ENCODE peak calls at places on chromosomes 4 and X, in five cellular contexts. P is neuronal stem cell, Y is IMR-90, Q is H1, L is H9. S is an unnamed sample.
A peak's percentile ranks its signal among the peaks of the same experiment; 100 is the strongest.

GRCh38 chr4:154009795-154010194 is 220.9 kb upstream of the SFRP2 start:
- DNase-seq in P (no peak), Y (no peak), Q (no peak), L (no peak), S (no peak)

GRCh38 chr4:124426279-124426678 is 286.3 kb downstream of the ANKRD50 start:
- DNase-seq in P (no peak), Y (no peak), Q (no peak), L (no peak), S (no peak)

GRCh38 chr4:112523764-112524505 is 8.0 kb upstream of the NEUROG2 start:
- DNase-seq in P (peak; percentile 72), Y (no peak), Q (peak; percentile 98), L (peak; percentile 95), S (peak; percentile 28)

GRCh38 chr4:26397086-26397485 is 76.3 kb downstream of the RBPJ start:
- DNase-seq in P (no peak), Y (no peak), Q (no peak), L (no peak), S (no peak)

GRCh38 chrX:2828404-2829065 is at the start of gene GYG2:
- DNase-seq in P (peak; percentile 51), Y (peak; percentile 46), Q (peak; percentile 76), L (peak; percentile 87), S (peak; percentile 45)

GRCh38 chrX:131854586-131854985 is 168.5 kb upstream of the STK26 start:
- DNase-seq in P (no peak), Y (no peak), Q (no peak), L (no peak), S (peak; percentile 29)

GRCh38 chr4:21768349-21769310 is 179.9 kb downstream of the KCNIP4 start:
- DNase-seq in P (peak; percentile 37), Y (peak; percentile 52), Q (no peak), L (no peak), S (peak; percentile 66)

GRCh38 chr4:105194328-105195231 is 47.9 kb downstream of the TET2 start:
- DNase-seq in P (no peak), Y (peak; percentile 79), Q (no peak), L (no peak), S (peak; percentile 62)

GRCh38 chr4:185039508-185040273 is 21.4 kb downstream of the HELT start:
- DNase-seq in P (no peak), Y (peak; percentile 68), Q (peak; percentile 70), L (peak; percentile 64), S (peak; percentile 56)
- H2BK15ac ChIP-seq in P (no peak overlapping the region), Y (no peak overlapping the region), Q (no peak overlapping the region), L (no peak overlapping the region), S (no peak overlapping the region)

GRCh38 chrX:93591398-93591797 is 82.0 kb downstream of the NAP1L3 start:
- DNase-seq in P (no peak), Y (no peak), Q (no peak), L (no peak), S (no peak)

DNA sequence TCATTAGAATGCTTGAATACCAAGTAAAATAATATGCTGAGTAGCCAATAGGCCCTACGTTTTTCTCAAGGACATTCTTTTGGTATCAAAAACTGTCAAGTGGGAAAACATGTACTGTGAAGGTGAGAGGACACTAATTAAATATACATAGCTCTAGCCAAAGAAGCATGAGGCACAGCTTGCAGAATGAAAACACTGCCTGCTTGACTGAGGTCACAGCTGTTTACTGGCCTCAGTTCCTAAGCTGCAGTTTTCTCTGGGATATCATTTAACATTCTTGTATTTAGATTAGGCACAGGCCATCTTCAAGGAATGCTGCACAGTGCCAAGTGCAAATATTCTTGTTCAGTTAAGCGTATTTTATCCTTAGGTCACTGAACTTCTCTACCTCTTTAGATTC is 78.6 kb downstream of the NAP1L3 start:
- DNase-seq in P (no peak), Y (no peak), Q (no peak), L (no peak), S (no peak)
- H3K27ac ChIP-seq in P (no peak overlapping the region), Y (no peak overlapping the region), Q (no peak overlapping the region), L (no peak overlapping the region), S (no peak overlapping the region)

DNA sequence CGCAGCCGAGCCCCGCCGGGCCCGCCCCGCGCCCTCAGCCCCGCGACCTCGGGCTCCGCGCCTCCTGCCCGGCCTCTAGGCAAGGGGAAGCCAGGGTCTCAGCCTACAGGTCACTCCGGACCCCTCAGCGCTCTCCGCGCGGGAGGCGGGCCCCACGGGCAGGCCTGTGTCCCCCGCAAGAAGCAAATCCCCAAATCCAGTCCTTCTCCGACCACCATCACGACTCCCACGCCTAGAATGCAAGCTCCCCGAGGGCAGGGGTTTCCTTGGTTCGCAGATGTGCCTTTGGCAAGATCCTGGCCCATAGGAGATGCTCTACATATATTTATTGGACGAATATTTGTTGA is 230 bp upstream of the CCDC149 start:
- DNase-seq in P (no peak), Y (no peak), Q (no peak), L (peak; percentile 56), S (no peak)
- H2AFZ ChIP-seq in P (peak overlapping the region; percentile 98), Y (peak overlapping the region; percentile 97), Q (peak overlapping the region; percentile 98), L (no peak overlapping the region), S (peak overlapping the region; percentile 93)

GRCh38 chr4:182143086-182143821 is 99.9 kb upstream of the TENM3 start:
- DNase-seq in P (peak; percentile 24), Y (peak; percentile 29), Q (no peak), L (no peak), S (no peak)
- H2BK15ac ChIP-seq in P (no peak overlapping the region), Y (no peak overlapping the region), Q (peak overlapping the region; percentile 5), L (no peak overlapping the region), S (no peak overlapping the region)

DNA sequence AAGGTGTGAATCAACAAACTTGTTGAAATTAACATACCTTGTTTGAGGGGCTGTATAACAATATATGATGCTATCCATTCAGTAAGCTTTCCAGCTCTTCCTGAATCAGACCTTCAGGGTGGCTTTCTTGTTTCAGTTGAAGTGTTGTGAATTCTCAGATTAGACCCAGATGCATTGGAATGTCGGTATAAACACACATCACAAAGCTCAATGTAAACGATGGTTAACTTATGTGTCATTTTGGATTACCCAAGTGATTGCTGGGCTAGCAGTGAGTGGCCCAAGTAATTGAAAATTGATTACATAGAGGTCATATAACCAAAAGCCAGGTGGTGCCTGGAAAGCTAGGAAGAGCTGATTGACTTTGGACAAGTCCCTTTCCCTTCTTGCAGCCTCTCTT is 115.0 kb downstream of the SHROOM4 start:
- DNase-seq in P (no peak), Y (peak; percentile 44), Q (no peak), L (no peak), S (peak; percentile 22)
- H3K27ac ChIP-seq in P (no peak overlapping the region), Y (no peak overlapping the region), Q (no peak overlapping the region), L (peak overlapping the region; percentile 96), S (no peak overlapping the region)

GRCh38 chr4:107036602-107037151 is 564 bp upstream of the DKK2 start:
- DNase-seq in P (peak; percentile 9), Y (no peak), Q (no peak), L (no peak), S (peak; percentile 14)
- H2AFZ ChIP-seq in P (peak overlapping the region; percentile 84), Y (peak overlapping the region; percentile 34), Q (peak overlapping the region; percentile 11), L (no peak overlapping the region), S (no peak overlapping the region)

GRCh38 chr4:78553526-78554060 is 2.0 kb downstream of the ANXA3 start:
- DNase-seq in P (no peak), Y (no peak), Q (no peak), L (no peak), S (no peak)

GRCh38 chr4:78556655-78557054 is 5.1 kb downstream of the ANXA3 start:
- DNase-seq in P (no peak), Y (no peak), Q (no peak), L (no peak), S (no peak)

GRCh38 chr4:78552398-78553396 is 1.1 kb downstream of the ANXA3 start:
- DNase-seq in P (no peak), Y (no peak), Q (no peak), L (peak; percentile 79), S (no peak)

DNA sequence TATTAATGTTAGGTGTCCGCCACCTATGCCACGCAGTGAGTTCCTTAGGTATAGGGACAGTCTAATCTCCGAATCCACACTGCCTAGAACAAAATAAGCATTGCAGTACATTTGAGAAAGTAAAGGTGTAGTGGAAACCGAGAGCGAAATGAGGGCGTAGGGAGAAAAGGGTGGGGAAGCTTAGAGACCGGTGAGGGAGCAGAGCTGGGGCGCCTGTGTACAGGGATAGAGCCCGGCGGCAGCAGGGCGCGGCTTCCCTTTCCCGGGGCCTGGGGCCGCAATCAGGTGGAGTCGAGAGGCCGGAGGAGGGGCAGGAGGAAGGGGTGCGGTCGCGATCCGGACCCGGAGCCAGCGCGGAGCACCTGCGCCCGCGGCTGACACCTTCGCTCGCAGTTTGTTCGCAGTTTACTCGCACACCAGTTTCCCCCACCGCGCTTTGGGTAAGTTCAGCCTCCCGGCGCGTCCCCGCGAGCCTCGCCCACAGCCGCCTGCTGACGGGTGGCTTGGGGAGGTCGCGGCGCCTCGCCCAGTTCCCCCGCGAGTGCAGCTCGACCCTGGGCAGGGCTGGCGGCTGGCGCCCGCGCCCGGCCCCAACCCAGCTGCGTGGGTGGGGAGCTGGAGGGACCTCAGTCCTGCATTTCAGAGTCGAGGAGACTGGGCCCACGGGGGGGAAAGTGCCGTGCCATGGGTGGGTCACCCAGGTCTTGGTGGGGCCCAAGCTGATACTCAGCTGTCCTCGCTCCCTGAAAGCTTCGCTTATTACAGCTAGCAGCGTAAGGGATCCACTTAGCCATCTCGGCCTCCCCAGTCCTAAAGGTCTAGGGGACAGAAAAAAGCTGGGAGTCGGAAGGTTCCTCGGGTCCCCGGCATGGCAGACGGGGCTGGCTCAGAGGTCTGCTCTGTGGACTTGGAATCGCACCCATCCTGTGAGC is at the start of gene ANXA3:
- DNase-seq in P (no peak), Y (no peak), Q (peak; percentile 81), L (peak; percentile 76), S (peak; percentile 24)
- H2BK15ac ChIP-seq in P (peak within 1 kb of the TSS; percentile 93), Y (peak within 1 kb of the TSS; percentile 72), Q (no peak within 1 kb of the TSS), L (no peak within 1 kb of the TSS), S (peak within 1 kb of the TSS; percentile 93)

GRCh38 chr4:177308125-177308524 is 1.5 kb upstream of the NEIL3 start:
- DNase-seq in P (no peak), Y (peak; percentile 85), Q (no peak), L (no peak), S (peak; percentile 82)

GRCh38 chr4:177313263-177313662 is 3.6 kb downstream of the NEIL3 start:
- DNase-seq in P (no peak), Y (peak; percentile 51), Q (no peak), L (no peak), S (peak; percentile 51)

GRCh38 chr4:177308842-177309524 is 691 bp upstream of the NEIL3 start:
- DNase-seq in P (no peak), Y (no peak), Q (no peak), L (no peak), S (no peak)

DNA sequence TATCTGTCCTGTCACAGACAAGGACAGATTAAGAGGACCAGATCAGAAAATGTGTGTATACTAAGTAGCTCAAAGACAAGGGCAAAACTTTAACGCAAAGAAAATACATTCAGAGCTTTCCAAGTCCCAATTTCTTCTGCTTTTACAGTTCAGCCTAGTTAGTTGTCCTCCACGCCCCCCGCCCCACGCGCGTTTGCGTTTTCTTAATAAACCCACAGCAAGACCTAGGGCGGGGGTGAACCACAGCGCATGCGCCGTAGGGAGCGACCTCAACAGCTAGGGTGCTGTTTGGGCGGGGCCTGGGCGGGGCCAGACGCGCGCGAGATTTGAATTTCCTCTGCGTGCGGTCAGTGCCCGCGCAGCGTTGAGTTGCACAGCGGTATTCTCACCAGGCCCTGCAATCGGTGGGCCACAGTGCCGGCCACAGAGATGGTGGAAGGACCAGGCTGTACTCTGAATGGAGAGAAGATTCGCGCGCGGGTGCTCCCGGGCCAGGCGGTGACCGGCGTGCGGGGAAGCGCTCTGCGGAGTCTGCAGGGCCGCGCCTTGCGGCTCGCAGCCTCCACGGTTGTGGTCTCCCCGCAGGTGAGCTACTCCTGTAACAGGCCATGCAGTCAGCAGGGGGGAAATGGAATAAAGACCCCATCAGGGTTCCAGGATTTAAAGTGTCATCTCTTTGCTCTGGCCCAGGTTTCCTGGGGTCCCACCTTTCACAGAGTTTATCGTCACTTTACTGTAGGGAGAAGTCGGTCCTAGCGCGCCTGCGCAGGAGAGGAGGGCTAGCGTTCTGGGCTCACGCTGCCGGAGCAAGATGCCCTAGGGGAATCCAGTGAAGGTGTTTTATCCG is at the start of gene NEIL3:
- DNase-seq in P (peak; percentile 80), Y (peak; percentile 79), Q (peak; percentile 90), L (peak; percentile 90), S (peak; percentile 89)
- H3K27ac ChIP-seq in P (peak within 1 kb of the TSS; percentile 51), Y (peak within 1 kb of the TSS; percentile 45), Q (no peak within 1 kb of the TSS), L (no peak within 1 kb of the TSS), S (peak within 1 kb of the TSS; percentile 4)

GRCh38 chr4:77856152-77856551 is 6.5 kb upstream of the MRPL1 start:
- DNase-seq in P (no peak), Y (no peak), Q (no peak), L (no peak), S (no peak)
- H2AFZ ChIP-seq in P (no peak overlapping the region), Y (no peak overlapping the region), Q (no peak overlapping the region), L (no peak overlapping the region), S (no peak overlapping the region)